ENCODE peak calls at places on chromosomes 3 and 15, in four cellular contexts. One of them, this sample, is unnamed.

GRCh38 chr15:94387854-94388441 is 156.6 kb downstream of the MCTP2 start:
- DNase-seq in IMR-90: no peak
- DNase-seq in H9: no peak
- DNase-seq in neuronal stem cell: no peak
- DNase-seq in this sample: peak; percentile 27

GRCh38 chr15:100113351-100114075 is 228.3 kb downstream of the ADAMTS17 start:
- DNase-seq in IMR-90: no peak
- DNase-seq in H9: no peak
- DNase-seq in neuronal stem cell: no peak
- DNase-seq in this sample: no peak

GRCh38 chr3:144033235-144033579 is 61.6 kb downstream of the DIPK2A start:
- DNase-seq in IMR-90: no peak
- DNase-seq in H9: no peak
- DNase-seq in neuronal stem cell: no peak
- DNase-seq in this sample: peak; percentile 45

GRCh38 chr3:10815487-10815886 is 541 bp upstream of the SLC6A11 start:
- DNase-seq in IMR-90: no peak
- DNase-seq in H9: no peak
- DNase-seq in neuronal stem cell: no peak
- DNase-seq in this sample: no peak

GRCh38 chr15:26075770-26076169 is 212.6 kb upstream of the ATP10A start:
- DNase-seq in IMR-90: no peak
- DNase-seq in H9: no peak
- DNase-seq in neuronal stem cell: no peak
- DNase-seq in this sample: no peak

GRCh38 chr3:170909129-170909903 is 879 bp upstream of the EIF5A2 start:
- DNase-seq in IMR-90: peak; percentile 97
- DNase-seq in H9: no peak
- DNase-seq in neuronal stem cell: no peak
- DNase-seq in this sample: peak; percentile 79

GRCh38 chr15:80804970-80805495 is 25.9 kb downstream of the CEMIP start:
- DNase-seq in IMR-90: no peak
- DNase-seq in H9: no peak
- DNase-seq in neuronal stem cell: no peak
- DNase-seq in this sample: no peak

GRCh38 chr3:108620250-108620649 is 30.7 kb downstream of the DZIP3 start:
- DNase-seq in IMR-90: no peak
- DNase-seq in H9: no peak
- DNase-seq in neuronal stem cell: no peak
- DNase-seq in this sample: no peak

GRCh38 chr3:15973414-15973813 is 175.6 kb upstream of the ANKRD28 start:
- DNase-seq in IMR-90: no peak
- DNase-seq in H9: no peak
- DNase-seq in neuronal stem cell: no peak
- DNase-seq in this sample: no peak

GRCh38 chr3:117035785-117036184 is 326.2 kb downstream of the TUSC7 start:
- DNase-seq in IMR-90: peak; percentile 30
- DNase-seq in H9: peak; percentile 47
- DNase-seq in neuronal stem cell: no peak
- DNase-seq in this sample: peak; percentile 41

GRCh38 chr15:32933241-32933640 is 215.4 kb downstream of the GREM1 start:
- DNase-seq in IMR-90: no peak
- DNase-seq in H9: no peak
- DNase-seq in neuronal stem cell: no peak
- DNase-seq in this sample: no peak

GRCh38 chr3:52798978-52799476 is 4.4 kb downstream of the ITIH3 start:
- DNase-seq in IMR-90: no peak
- DNase-seq in H9: peak; percentile 79
- DNase-seq in neuronal stem cell: no peak
- DNase-seq in this sample: peak; percentile 6

GRCh38 chr3:66393486-66394260 is 107.1 kb downstream of the LRIG1 start:
- DNase-seq in IMR-90: peak; percentile 14
- DNase-seq in H9: no peak
- DNase-seq in neuronal stem cell: no peak
- DNase-seq in this sample: peak; percentile 39

GRCh38 chr15:58398053-58398452 is 33.7 kb upstream of the LIPC start:
- DNase-seq in IMR-90: no peak
- DNase-seq in H9: no peak
- DNase-seq in neuronal stem cell: no peak
- DNase-seq in this sample: no peak
- H3K14ac ChIP-seq in IMR-90: peak overlapping the region; percentile 10
- H3K14ac ChIP-seq in H9: no peak overlapping the region
- H3K14ac ChIP-seq in neuronal stem cell: no peak overlapping the region
- H3K14ac ChIP-seq in this sample: no peak overlapping the region

GRCh38 chr3:4822568-4822967 is 156.7 kb upstream of the BHLHE40 start:
- DNase-seq in IMR-90: no peak
- DNase-seq in H9: no peak
- DNase-seq in neuronal stem cell: no peak
- DNase-seq in this sample: no peak
- H3K4ac ChIP-seq in IMR-90: no peak overlapping the region
- H3K4ac ChIP-seq in H9: no peak overlapping the region
- H3K4ac ChIP-seq in neuronal stem cell: no peak overlapping the region
- H3K4ac ChIP-seq in this sample: no peak overlapping the region

DNA sequence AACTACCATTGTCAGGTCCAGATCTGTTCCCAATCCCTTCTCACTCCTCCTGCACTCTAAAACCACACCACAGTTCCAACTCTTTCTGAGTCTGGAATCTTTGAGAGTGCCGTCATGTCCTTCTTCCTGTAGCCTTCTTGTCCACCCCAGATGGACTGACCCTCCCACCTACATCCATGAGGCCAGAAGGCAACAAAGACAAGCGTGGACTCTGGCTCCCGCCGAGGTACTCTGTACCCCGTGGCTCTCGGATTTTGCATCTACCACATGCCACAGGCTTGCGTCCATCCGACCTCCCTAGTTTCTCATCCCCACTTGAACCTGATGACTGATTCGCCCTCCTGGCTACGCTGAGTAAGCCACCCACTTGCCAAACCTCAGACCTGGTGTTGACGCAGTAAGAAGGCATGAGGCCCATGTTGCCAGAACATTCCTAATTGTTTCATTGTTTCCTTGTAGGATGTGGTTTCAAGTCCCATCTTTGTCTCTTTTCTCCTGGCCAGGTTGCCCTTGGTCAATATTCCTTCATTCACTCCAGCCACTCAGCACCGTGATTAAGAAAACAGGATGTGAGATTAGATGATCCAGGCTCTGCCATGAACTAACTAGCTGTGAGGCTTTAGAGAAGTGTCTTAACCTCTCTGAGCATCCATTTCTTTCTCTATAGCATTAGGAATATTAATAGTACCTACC is 1.1 kb upstream of the ZBTB38 start:
- DNase-seq in IMR-90: peak; percentile 100
- DNase-seq in H9: no peak
- DNase-seq in neuronal stem cell: no peak
- DNase-seq in this sample: peak; percentile 99
- H3K14ac ChIP-seq in IMR-90: peak overlapping the region; percentile 99
- H3K14ac ChIP-seq in H9: no peak overlapping the region
- H3K14ac ChIP-seq in neuronal stem cell: no peak overlapping the region
- H3K14ac ChIP-seq in this sample: no peak overlapping the region

DNA sequence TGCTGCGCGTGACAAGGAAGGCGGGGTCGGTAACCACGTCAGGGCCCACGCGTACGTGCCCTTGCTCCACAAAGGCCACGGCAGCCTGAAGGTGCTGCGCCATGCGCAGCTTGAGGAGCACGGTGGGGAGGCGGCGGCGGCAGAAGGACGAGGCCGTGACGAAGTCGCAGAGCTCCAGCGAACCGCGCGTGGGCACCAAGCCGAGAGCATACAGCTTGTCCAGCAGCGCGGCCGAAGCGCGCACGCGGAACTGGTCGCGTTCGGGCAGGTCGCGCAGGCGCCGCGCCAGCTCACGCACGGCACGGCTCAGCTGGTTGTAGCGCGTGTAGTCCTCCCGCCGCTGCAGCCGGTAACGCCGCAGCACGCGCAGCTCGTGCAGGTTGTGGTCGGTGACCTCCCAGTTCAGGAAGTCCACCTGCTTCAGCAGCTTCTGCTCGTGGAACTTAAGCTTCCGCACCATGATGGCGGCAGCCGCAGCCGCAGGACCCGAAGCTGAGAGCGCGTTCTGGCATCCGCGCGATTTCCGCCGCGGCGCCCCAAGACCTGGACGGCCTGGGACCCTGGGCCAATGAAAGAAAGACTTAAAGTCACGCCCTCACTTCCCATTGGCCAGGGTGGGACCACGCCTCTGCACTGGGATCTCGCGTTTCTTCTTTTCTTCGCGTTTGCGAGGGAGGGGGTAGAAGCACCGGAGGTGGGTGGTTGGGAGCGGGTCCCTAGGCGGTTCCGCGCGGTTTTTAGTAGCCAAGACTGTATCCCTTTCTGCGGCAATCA is at the start of gene IMP3:
- DNase-seq in IMR-90: peak; percentile 95
- DNase-seq in H9: peak; percentile 97
- DNase-seq in neuronal stem cell: peak; percentile 95
- DNase-seq in this sample: peak; percentile 98
- H3K4ac ChIP-seq in IMR-90: peak within 1 kb of the TSS; percentile 97
- H3K4ac ChIP-seq in H9: peak within 1 kb of the TSS; percentile 82
- H3K4ac ChIP-seq in neuronal stem cell: peak within 1 kb of the TSS; percentile 97
- H3K4ac ChIP-seq in this sample: peak within 1 kb of the TSS; percentile 98

GRCh38 chr3:57017481-57017880 is 43.0 kb upstream of the SPATA12 start:
- DNase-seq in IMR-90: no peak
- DNase-seq in H9: no peak
- DNase-seq in neuronal stem cell: no peak
- DNase-seq in this sample: peak; percentile 56
- H3K14ac ChIP-seq in IMR-90: peak overlapping the region; percentile 49
- H3K14ac ChIP-seq in H9: no peak overlapping the region
- H3K14ac ChIP-seq in neuronal stem cell: no peak overlapping the region
- H3K14ac ChIP-seq in this sample: no peak overlapping the region

GRCh38 chr3:58256511-58256910 is 18.9 kb downstream of the ABHD6 start:
- DNase-seq in IMR-90: no peak
- DNase-seq in H9: no peak
- DNase-seq in neuronal stem cell: no peak
- DNase-seq in this sample: no peak

GRCh38 chr3:58260261-58260731 is 22.7 kb downstream of the ABHD6 start:
- DNase-seq in IMR-90: peak; percentile 93
- DNase-seq in H9: no peak
- DNase-seq in neuronal stem cell: no peak
- DNase-seq in this sample: peak; percentile 85

GRCh38 chr3:58261954-58262666 is 24.5 kb downstream of the ABHD6 start:
- DNase-seq in IMR-90: no peak
- DNase-seq in H9: no peak
- DNase-seq in neuronal stem cell: no peak
- DNase-seq in this sample: no peak

GRCh38 chr3:58260733-58261132 is 23.1 kb downstream of the ABHD6 start:
- DNase-seq in IMR-90: peak; percentile 64
- DNase-seq in H9: no peak
- DNase-seq in neuronal stem cell: no peak
- DNase-seq in this sample: peak; percentile 42

GRCh38 chr3:58258392-58259040 is 20.9 kb downstream of the ABHD6 start:
- DNase-seq in IMR-90: no peak
- DNase-seq in H9: no peak
- DNase-seq in neuronal stem cell: peak; percentile 51
- DNase-seq in this sample: no peak
- H3K4ac ChIP-seq in IMR-90: no peak overlapping the region
- H3K4ac ChIP-seq in H9: no peak overlapping the region
- H3K4ac ChIP-seq in neuronal stem cell: no peak overlapping the region
- H3K4ac ChIP-seq in this sample: no peak overlapping the region

DNA sequence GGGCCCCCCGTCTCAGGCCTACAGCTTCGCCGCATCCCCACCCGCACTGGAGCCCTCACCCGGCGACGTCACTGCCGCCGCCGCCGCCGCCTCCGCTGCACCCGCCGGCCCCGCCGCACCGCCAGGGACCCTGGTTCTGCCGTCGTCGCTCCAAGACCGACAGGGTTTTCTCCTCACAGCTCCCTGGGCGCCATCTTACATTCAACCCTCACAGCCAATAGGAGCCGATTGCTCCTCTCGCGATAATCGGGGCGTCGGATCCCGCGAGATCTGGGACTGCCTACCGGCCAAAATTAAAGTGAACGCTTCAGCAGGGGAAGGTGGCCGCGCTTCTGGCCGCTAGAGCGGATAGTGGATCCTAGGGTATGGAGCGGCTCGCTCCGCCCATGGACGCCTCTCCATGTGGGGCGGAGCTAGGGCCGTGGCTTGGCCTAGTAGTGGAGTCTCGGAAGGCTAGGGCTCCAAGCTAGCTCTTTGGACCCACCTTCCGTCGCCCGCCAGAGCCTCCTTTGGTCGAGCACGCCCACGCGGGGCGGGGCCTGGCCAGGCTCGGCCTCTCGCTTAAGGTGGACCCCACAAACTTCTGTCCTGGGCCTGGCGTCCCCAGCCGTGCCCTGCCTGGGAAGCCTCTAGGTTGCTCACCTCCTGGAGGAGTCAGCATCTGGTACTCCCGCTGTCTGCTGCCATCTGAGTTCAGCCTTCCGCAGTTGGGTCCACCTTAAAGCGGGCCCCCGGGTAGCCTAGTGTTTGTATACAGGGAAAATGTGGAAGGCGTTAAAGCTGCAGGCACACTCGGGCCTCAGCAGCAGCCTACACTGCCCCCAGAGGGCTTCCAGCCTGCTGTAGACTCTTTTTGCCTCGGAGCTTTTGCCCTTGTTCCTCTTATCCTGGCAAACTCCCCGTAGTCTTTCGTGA is at the start of gene QRICH1:
- DNase-seq in IMR-90: peak; percentile 97
- DNase-seq in H9: peak; percentile 97
- DNase-seq in neuronal stem cell: peak; percentile 99
- DNase-seq in this sample: peak; percentile 99
- H3K14ac ChIP-seq in IMR-90: peak within 1 kb of the TSS; percentile 95
- H3K14ac ChIP-seq in H9: peak within 1 kb of the TSS; percentile 91
- H3K14ac ChIP-seq in neuronal stem cell: peak within 1 kb of the TSS; percentile 99
- H3K14ac ChIP-seq in this sample: peak within 1 kb of the TSS; percentile 48

GRCh38 chr3:174440741-174441587 is 418.2 kb upstream of the NAALADL2 start:
- DNase-seq in IMR-90: peak; percentile 92
- DNase-seq in H9: peak; percentile 90
- DNase-seq in neuronal stem cell: peak; percentile 85
- DNase-seq in this sample: peak; percentile 91
- H3K4ac ChIP-seq in IMR-90: peak overlapping the region; percentile 99
- H3K4ac ChIP-seq in H9: no peak overlapping the region
- H3K4ac ChIP-seq in neuronal stem cell: no peak overlapping the region
- H3K4ac ChIP-seq in this sample: peak overlapping the region; percentile 29

GRCh38 chr3:42582474-42583070 is 805 bp upstream of the SEC22C start:
- DNase-seq in IMR-90: no peak
- DNase-seq in H9: no peak
- DNase-seq in neuronal stem cell: no peak
- DNase-seq in this sample: no peak
- H3K14ac ChIP-seq in IMR-90: peak overlapping the region; percentile 8
- H3K14ac ChIP-seq in H9: no peak overlapping the region
- H3K14ac ChIP-seq in neuronal stem cell: no peak overlapping the region
- H3K14ac ChIP-seq in this sample: no peak overlapping the region